ENCODE peak calls at places on chromosomes 6 and 20, in seven cellular contexts. G, N, O, D, A, S and R are unnamed samples.

GRCh38 chr6:132698608-132699007 is 15.2 kb downstream of the VNN1 start:
- DNase-seq in G (no peak), N (no peak), O (no peak), D (no peak), A (no peak), S (no peak), R (no peak)

GRCh38 chr20:41050361-41051019 is 21.9 kb downstream of the TOP1 start:
- DNase-seq in G (no peak), N (no peak), O (no peak), D (no peak), A (no peak), S (no peak), R (no peak)

GRCh38 chr6:39338406-39338805 is 15.9 kb upstream of the KCNK16 start:
- DNase-seq in G (no peak), N (no peak), O (no peak), D (no peak), A (no peak), S (no peak), R (no peak)

GRCh38 chr20:25453035-25453810 is 45.8 kb downstream of the GINS1 start:
- DNase-seq in G (no peak), N (no peak), O (peak), D (peak), A (no peak), S (no peak), R (peak)

GRCh38 chr6:1678201-1678600 is 68.5 kb downstream of the FOXC1 start:
- DNase-seq in G (peak), N (no peak), O (no peak), D (no peak), A (no peak), S (no peak), R (no peak)

GRCh38 chr20:53914091-53914860 is 156.1 kb downstream of the BCAS1 start:
- DNase-seq in G (peak), N (peak), O (no peak), D (no peak), A (no peak), S (no peak), R (no peak)

GRCh38 chr20:58906894-58907293 is 54.4 kb downstream of the GNAS start:
- DNase-seq in G (no peak), N (no peak), O (no peak), D (peak), A (no peak), S (no peak), R (peak)

GRCh38 chr6:139655783-139656705 is 281.6 kb upstream of the CITED2 start:
- DNase-seq in G (peak), N (peak), O (no peak), D (peak), A (no peak), S (no peak), R (no peak)

GRCh38 chr6:49539102-49539501 is 11.4 kb upstream of the C6orf141 start:
- DNase-seq in G (no peak), N (no peak), O (no peak), D (no peak), A (no peak), S (no peak), R (no peak)

GRCh38 chr6:4451101-4451500 is 315.7 kb upstream of the ECI2 start:
- DNase-seq in G (no peak), N (no peak), O (no peak), D (no peak), A (no peak), S (no peak), R (no peak)

GRCh38 chr6:118813795-118814194 is 80.2 kb upstream of the ASF1A start:
- DNase-seq in G (no peak), N (no peak), O (no peak), D (no peak), A (no peak), S (no peak), R (no peak)

GRCh38 chr6:35731736-35732532 is 4.9 kb upstream of the ARMC12 start:
- DNase-seq in G (peak), N (peak), O (peak), D (peak), A (peak), S (peak), R (peak)

GRCh38 chr6:33249732-33250625 is 21.7 kb downstream of the VPS52 start:
- DNase-seq in G (no peak), N (no peak), O (no peak), D (peak), A (no peak), S (no peak), R (no peak)

GRCh38 chr6:292506-293184 is 358 bp downstream of the DUSP22 start:
- DNase-seq in G (peak), N (peak), O (no peak), D (peak), A (no peak), S (peak), R (no peak)

GRCh38 chr6:88761237-88762031 is 202.0 kb downstream of the RNGTT start:
- DNase-seq in G (no peak), N (no peak), O (no peak), D (no peak), A (no peak), S (no peak), R (no peak)

GRCh38 chr6:118324081-118324480 is 224.0 kb upstream of the PLN start:
- DNase-seq in G (no peak), N (no peak), O (no peak), D (peak), A (no peak), S (no peak), R (no peak)

GRCh38 chr6:16058188-16058780 is 70.6 kb upstream of the MYLIP start:
- DNase-seq in G (no peak), N (no peak), O (no peak), D (no peak), A (no peak), S (no peak), R (no peak)

GRCh38 chr20:1816384-1817381 is 78.5 kb upstream of the SIRPA start:
- DNase-seq in G (no peak), N (peak), O (no peak), D (peak), A (no peak), S (no peak), R (peak)

GRCh38 chr6:43149260-43149659 is 21.8 kb upstream of the SRF start:
- DNase-seq in G (no peak), N (no peak), O (no peak), D (no peak), A (no peak), S (no peak), R (no peak)

GRCh38 chr6:170175644-170176620 is 114.9 kb downstream of the DLL1 start:
- DNase-seq in G (peak), N (peak), O (no peak), D (no peak), A (no peak), S (no peak), R (peak)